ENCODE peak calls at places on chromosomes 16 and 17, in seven cellular contexts. T is uterus; P is CD4-positive, alpha-beta memory T cell; W is GM23248; O is neural progenitor cell; M is PC-9; X is thoracic aorta. J is an unnamed sample.

GRCh38 chr16:6725634-6726331 is 606.9 kb upstream of the RBFOX1 start:
- DNase-seq in T (no peak), P (no peak), W (no peak), O (peak; percentile 34), M (no peak), X (no peak), J (no peak)

GRCh38 chr16:1567988-1568387 is 34.5 kb downstream of the TMEM204 start:
- DNase-seq in T (no peak), P (no peak), W (no peak), O (no peak), M (no peak), X (no peak), J (no peak)

GRCh38 chr17:54933921-54934320 is 33.3 kb downstream of the TOM1L1 start:
- DNase-seq in T (no peak), P (no peak), W (no peak), O (no peak), M (no peak), X (no peak), J (no peak)

GRCh38 chr16:86292942-86293341 is 217.4 kb upstream of the FOXF1 start:
- DNase-seq in T (no peak), P (no peak), W (no peak), O (no peak), M (no peak), X (no peak), J (no peak)

GRCh38 chr16:65667013-65667578 is 545.2 kb upstream of the CDH11 start:
- DNase-seq in T (no peak), P (no peak), W (peak; percentile 42), O (peak; percentile 72), M (no peak), X (no peak), J (no peak)

GRCh38 chr17:44788139-44788538 is 29.4 kb downstream of the ADAM11 start:
- DNase-seq in T (no peak), P (no peak), W (peak; percentile 40), O (no peak), M (no peak), X (no peak), J (no peak)

GRCh38 chr16:17947637-17948036 is 388.9 kb downstream of the NPIPA8 start:
- DNase-seq in T (no peak), P (no peak), W (no peak), O (no peak), M (no peak), X (no peak), J (no peak)

GRCh38 chr16:75947626-75948239 is 221.4 kb upstream of the CPHXL start:
- DNase-seq in T (no peak), P (no peak), W (no peak), O (no peak), M (no peak), X (no peak), J (no peak)

GRCh38 chr16:4694664-4695451 is 1.5 kb downstream of the NUDT16L1 start:
- DNase-seq in T (peak; percentile 42), P (no peak), W (peak; percentile 44), O (no peak), M (no peak), X (no peak), J (no peak)

GRCh38 chr17:64477849-64478248 is 19.0 kb downstream of the POLG2 start:
- DNase-seq in T (no peak), P (no peak), W (no peak), O (no peak), M (no peak), X (no peak), J (no peak)

GRCh38 chr17:44352922-44353655 is 8.0 kb downstream of the GRN start:
- DNase-seq in T (no peak), P (no peak), W (no peak), O (no peak), M (no peak), X (no peak), J (no peak)

GRCh38 chr17:49249292-49249794 is 18.8 kb upstream of the PHOSPHO1 start:
- DNase-seq in T (no peak), P (no peak), W (peak; percentile 65), O (no peak), M (no peak), X (no peak), J (no peak)

GRCh38 chr16:78925071-78925714 is 675.3 kb downstream of the MAF start:
- DNase-seq in T (no peak), P (no peak), W (peak; percentile 23), O (peak; percentile 28), M (no peak), X (no peak), J (peak; percentile 31)

GRCh38 chr17:35101725-35102124 is 17.9 kb downstream of the RAD51D start:
- DNase-seq in T (no peak), P (no peak), W (no peak), O (no peak), M (no peak), X (no peak), J (no peak)

DNA sequence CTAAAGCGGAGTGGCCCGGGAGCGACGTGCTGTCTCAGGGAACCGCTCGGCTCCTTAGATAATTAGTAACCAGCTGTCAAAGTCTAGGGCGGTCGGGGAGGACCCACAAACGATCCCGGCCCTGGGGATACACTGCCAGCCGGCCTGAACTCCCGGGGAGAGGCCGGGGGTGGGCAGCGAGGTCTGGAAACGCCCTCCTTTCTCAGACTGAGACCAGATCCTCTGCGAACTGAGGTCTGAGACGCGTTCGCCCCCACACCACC is 1.3 kb downstream of the HNF1B start:
- DNase-seq in T (no peak), P (no peak), W (no peak), O (peak; percentile 66), M (no peak), X (no peak), J (no peak)
- H3K27ac ChIP-seq in T (no peak overlapping the region), P (no peak overlapping the region), W (no peak overlapping the region), O (no peak overlapping the region), M (no peak overlapping the region), X (no peak overlapping the region), J (no peak overlapping the region)

GRCh38 chr17:6643460-6644125 is 2.7 kb downstream of the TXNDC17 start:
- DNase-seq in T (no peak), P (no peak), W (peak; percentile 93), O (no peak), M (no peak), X (no peak), J (no peak)

GRCh38 chr17:6639651-6640535 is 618 bp downstream of the KIAA0753 start:
- DNase-seq in T (no peak), P (no peak), W (peak; percentile 80), O (peak; percentile 72), M (no peak), X (no peak), J (no peak)

GRCh38 chr17:6640536-6641373 is at the start of the genes KIAA0753 and TXNDC17:
- DNase-seq in T (peak; percentile 89), P (peak; percentile 87), W (peak; percentile 96), O (peak; percentile 93), M (peak; percentile 74), X (peak; percentile 67), J (peak; percentile 95)

GRCh38 chr17:6641374-6641818 is 536 bp downstream of the TXNDC17 start:
- DNase-seq in T (no peak), P (peak; percentile 18), W (peak; percentile 57), O (no peak), M (peak; percentile 54), X (no peak), J (no peak)

GRCh38 chr17:6642592-6642991 is 1.7 kb downstream of the TXNDC17 start:
- DNase-seq in T (no peak), P (no peak), W (peak; percentile 47), O (no peak), M (peak; percentile 71), X (no peak), J (no peak)
- H3K4me3 ChIP-seq in T (no peak overlapping the region), P (no peak overlapping the region), W (peak overlapping the region; percentile 91), O (peak overlapping the region; percentile 75), M (peak overlapping the region; percentile 81), X (no peak overlapping the region), J (peak overlapping the region; percentile 92)

GRCh38 chr17:36534881-36535668 is at the start of gene PIGW:
- DNase-seq in T (peak; percentile 88), P (peak; percentile 85), W (peak; percentile 96), O (peak; percentile 95), M (peak; percentile 82), X (peak; percentile 51), J (peak; percentile 82)
- H3K27ac ChIP-seq in T (peak within 1 kb of the TSS; percentile 94), P (peak within 1 kb of the TSS; percentile 82), W (peak within 1 kb of the TSS; percentile 93), O (peak within 1 kb of the TSS; percentile 66), M (peak within 1 kb of the TSS; percentile 91), X (peak within 1 kb of the TSS; percentile 94), J (peak within 1 kb of the TSS; percentile 98)

DNA sequence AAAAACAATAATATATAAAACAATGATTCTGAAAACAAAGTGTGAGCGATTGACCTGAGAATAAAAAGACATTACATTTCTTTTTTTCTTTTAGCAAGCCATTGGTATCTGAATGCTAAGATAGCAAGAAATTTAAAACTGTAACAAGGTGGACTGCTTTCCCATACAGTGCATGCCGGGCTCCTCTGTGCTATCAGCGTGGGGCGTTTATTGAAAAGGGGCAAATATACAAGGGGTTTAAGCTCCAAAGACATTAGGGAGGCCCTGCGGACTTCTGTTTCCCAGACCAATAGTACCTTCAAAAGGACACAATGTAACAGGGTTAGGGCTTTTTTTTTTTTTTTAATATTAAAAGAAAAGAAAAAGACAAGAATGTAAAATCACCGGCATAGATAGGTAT is 261.3 kb downstream of the ZFHX3 start:
- DNase-seq in T (no peak), P (no peak), W (no peak), O (peak; percentile 34), M (no peak), X (no peak), J (no peak)
- H3K4me3 ChIP-seq in T (no peak overlapping the region), P (no peak overlapping the region), W (no peak overlapping the region), O (peak overlapping the region; percentile 66), M (no peak overlapping the region), X (peak overlapping the region; percentile 85), J (no peak overlapping the region)

DNA sequence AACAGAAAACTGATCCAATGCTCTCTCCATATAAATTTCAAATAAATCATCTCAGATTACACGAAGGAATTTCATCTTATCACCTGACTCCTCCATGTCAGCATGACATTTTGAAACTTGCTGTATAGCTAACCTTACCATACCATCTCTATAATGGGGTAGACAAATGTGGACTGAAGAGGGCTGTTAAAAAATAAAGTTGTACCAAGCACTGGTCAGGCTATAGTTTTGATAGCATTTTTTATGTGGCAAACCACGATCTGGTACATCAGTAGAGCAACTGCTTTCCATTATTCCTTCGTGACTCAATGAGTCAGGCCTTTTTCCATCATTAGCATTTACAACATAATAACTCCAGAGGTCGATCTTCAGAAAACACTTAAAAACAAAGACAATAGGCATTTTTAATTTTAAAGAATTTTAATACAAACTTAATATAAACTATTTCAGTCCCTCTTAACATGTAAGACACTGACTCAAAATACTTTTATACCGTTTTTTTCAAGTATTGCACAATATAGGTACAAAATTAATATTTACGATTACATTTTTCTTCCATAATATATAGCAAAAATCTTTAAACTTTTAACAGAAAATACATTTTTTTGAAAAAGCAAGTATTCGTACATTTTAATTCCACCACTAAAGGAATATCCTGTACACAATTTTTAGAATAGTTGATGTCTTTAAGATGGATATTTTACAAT is 4.2 kb downstream of the TOB1 start:
- DNase-seq in T (no peak), P (no peak), W (peak; percentile 48), O (no peak), M (no peak), X (no peak), J (no peak)
- H3K27ac ChIP-seq in T (peak overlapping the region; percentile 42), P (no peak overlapping the region), W (no peak overlapping the region), O (no peak overlapping the region), M (no peak overlapping the region), X (no peak overlapping the region), J (peak overlapping the region; percentile 39)

GRCh38 chr17:60151355-60151754 is 1.6 kb downstream of the CA4 start:
- DNase-seq in T (no peak), P (peak; percentile 26), W (no peak), O (no peak), M (no peak), X (no peak), J (peak; percentile 53)
- H3K4me3 ChIP-seq in T (no peak overlapping the region), P (no peak overlapping the region), W (no peak overlapping the region), O (no peak overlapping the region), M (no peak overlapping the region), X (no peak overlapping the region), J (peak overlapping the region; percentile 35)